ENCODE peak calls at places on chromosomes 2 and 18, in five cellular contexts. E, Q, W, Z and G are unnamed samples.

GRCh38 chr18:22477222-22477621 is 59.5 kb upstream of the CTAGE1 start:
- DNase-seq in E (no peak), Q (no peak), W (no peak), Z (no peak), G (no peak)

GRCh38 chr18:48619016-48619415 is 80.2 kb downstream of the CTIF start:
- DNase-seq in E (no peak), Q (no peak), W (no peak), Z (no peak), G (no peak)

GRCh38 chr18:79642626-79643025 is 37.0 kb upstream of the CTDP1 start:
- DNase-seq in E (no peak), Q (no peak), W (peak), Z (no peak), G (no peak)

GRCh38 chr2:226115832-226116200 is 683.8 kb downstream of the IRS1 start:
- DNase-seq in E (no peak), Q (no peak), W (no peak), Z (no peak), G (no peak)

GRCh38 chr2:27249077-27249890 is 13.6 kb downstream of the SLC30A3 start:
- DNase-seq in E (no peak), Q (no peak), W (no peak), Z (no peak), G (no peak)

GRCh38 chr2:102520009-102520408 is 47.0 kb downstream of the SLC9A4 start:
- DNase-seq in E (no peak), Q (peak), W (peak), Z (peak), G (peak)

GRCh38 chr2:67773876-67774275 is 288.9 kb downstream of the C1D start:
- DNase-seq in E (no peak), Q (no peak), W (no peak), Z (no peak), G (no peak)

GRCh38 chr2:127559454-127559853 is 24.0 kb downstream of the MYO7B start:
- DNase-seq in E (peak), Q (no peak), W (no peak), Z (peak), G (no peak)

GRCh38 chr18:35389095-35389618 is 12.0 kb upstream of the ZNF396 start:
- DNase-seq in E (no peak), Q (no peak), W (no peak), Z (no peak), G (no peak)

GRCh38 chr2:111167238-111168162 is 46.8 kb downstream of the BCL2L11 start:
- DNase-seq in E (peak), Q (no peak), W (peak), Z (peak), G (no peak)

GRCh38 chr2:64331430-64331700 is 122.6 kb upstream of the LGALSL start:
- DNase-seq in E (no peak), Q (no peak), W (no peak), Z (peak), G (peak)

GRCh38 chr2:218387369-218388194 is 5.5 kb downstream of the SLC11A1 start:
- DNase-seq in E (no peak), Q (no peak), W (no peak), Z (peak), G (no peak)

GRCh38 chr2:98701230-98701629 is 29.7 kb downstream of the MGAT4A start:
- DNase-seq in E (no peak), Q (no peak), W (no peak), Z (no peak), G (no peak)

GRCh38 chr2:1781291-1782080 is 37.2 kb upstream of the PXDN start:
- DNase-seq in E (no peak), Q (no peak), W (no peak), Z (peak), G (no peak)

GRCh38 chr2:117976581-117976980 is 37.3 kb downstream of the CCDC93 start:
- DNase-seq in E (no peak), Q (no peak), W (no peak), Z (no peak), G (no peak)

GRCh38 chr2:171244466-171244969 is 83.8 kb upstream of the TLK1 start:
- DNase-seq in E (no peak), Q (no peak), W (no peak), Z (no peak), G (no peak)

GRCh38 chr18:69898241-69898861 is 49.3 kb downstream of the CD226 start:
- DNase-seq in E (no peak), Q (no peak), W (peak), Z (no peak), G (no peak)

GRCh38 chr2:75790121-75790520 is 79.4 kb upstream of the GCFC2 start:
- DNase-seq in E (no peak), Q (no peak), W (no peak), Z (no peak), G (no peak)

GRCh38 chr18:63936156-63936931 is 12.8 kb upstream of the HMSD start:
- DNase-seq in E (peak), Q (peak), W (peak), Z (peak), G (peak)

GRCh38 chr2:42823744-42824453 is 31.5 kb upstream of the HAAO start:
- DNase-seq in E (peak), Q (no peak), W (no peak), Z (no peak), G (no peak)

GRCh38 chr2:104929663-104930062 is 75.7 kb downstream of the POU3F3 start:
- DNase-seq in E (no peak), Q (no peak), W (no peak), Z (no peak), G (no peak)

GRCh38 chr2:1516798-1517060 is 103.5 kb downstream of the TPO start:
- DNase-seq in E (no peak), Q (no peak), W (no peak), Z (no peak), G (no peak)

GRCh38 chr2:7672685-7673071 is 755.5 kb downstream of the RNF144A start:
- DNase-seq in E (no peak), Q (no peak), W (no peak), Z (no peak), G (no peak)

GRCh38 chr2:201797175-201797840 is 9.0 kb upstream of the CDK15 start:
- DNase-seq in E (no peak), Q (no peak), W (no peak), Z (no peak), G (no peak)

GRCh38 chr2:217451634-217452033 is 551.2 kb downstream of the TNS1 start:
- DNase-seq in E (no peak), Q (peak), W (no peak), Z (peak), G (no peak)

GRCh38 chr2:202069189-202070050 is 3.6 kb upstream of the KIAA2012 start:
- DNase-seq in E (no peak), Q (no peak), W (no peak), Z (no peak), G (peak)

GRCh38 chr2:234996467-234997270 is 44.9 kb downstream of the SH3BP4 start:
- DNase-seq in E (peak), Q (peak), W (no peak), Z (peak), G (no peak)

GRCh38 chr2:96502891-96503636 is 2.1 kb downstream of the NEURL3 start:
- DNase-seq in E (peak), Q (peak), W (no peak), Z (no peak), G (no peak)

GRCh38 chr2:40227200-40227599 is 224.7 kb downstream of the SLC8A1 start:
- DNase-seq in E (no peak), Q (no peak), W (no peak), Z (no peak), G (no peak)

GRCh38 chr2:107711941-107712340 is 114.8 kb upstream of the RGPD4 start:
- DNase-seq in E (no peak), Q (no peak), W (no peak), Z (no peak), G (no peak)

GRCh38 chr2:20012282-20013060 is at the start of gene MATN3:
- DNase-seq in E (no peak), Q (peak), W (peak), Z (peak), G (peak)

GRCh38 chr2:152566034-152566727 is 151.1 kb downstream of the PRPF40A start:
- DNase-seq in E (no peak), Q (no peak), W (peak), Z (no peak), G (no peak)

GRCh38 chr2:153584244-153584643 is 105.7 kb upstream of the RPRM start:
- DNase-seq in E (no peak), Q (no peak), W (no peak), Z (no peak), G (no peak)
- TF ChIP-seq CTCF in E (no peak), Q (no peak), W (no peak), Z (peak), G (peak)

GRCh38 chr18:61995547-61996062 is 102.8 kb upstream of the RNF152 start:
- DNase-seq in E (no peak), Q (no peak), W (no peak), Z (no peak), G (no peak)
- TF ChIP-seq CTCF in E (no peak), Q (no peak), W (no peak), Z (no peak), G (no peak)

DNA sequence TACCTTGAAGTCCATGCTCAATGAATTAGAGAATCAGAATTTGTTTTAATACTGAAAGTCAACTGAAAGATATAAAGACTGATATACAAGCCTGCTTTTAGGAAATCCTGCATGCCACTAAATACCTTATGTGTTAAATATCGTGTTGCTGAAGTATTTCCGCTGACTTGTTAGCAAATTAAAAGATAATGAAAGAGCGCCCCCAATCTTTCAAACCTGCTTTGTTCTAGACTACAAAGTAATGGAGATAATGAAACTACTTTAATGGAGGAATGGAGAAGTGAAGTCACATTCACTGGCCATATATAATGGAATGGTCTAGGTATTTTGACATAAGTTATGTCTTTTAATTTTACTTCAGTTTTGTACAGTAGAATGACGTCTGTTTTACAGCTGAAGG is 95.7 kb downstream of the ASXL3 start:
- DNase-seq in E (no peak), Q (no peak), W (no peak), Z (no peak), G (no peak)
- TF ChIP-seq CTCF in E (no peak), Q (no peak), W (no peak), Z (peak), G (no peak)

GRCh38 chr2:174400853-174401252 is 5.3 kb downstream of the SCRN3 start:
- DNase-seq in E (no peak), Q (no peak), W (no peak), Z (no peak), G (no peak)

GRCh38 chr2:174392706-174393105 is 2.8 kb upstream of the SCRN3 start:
- DNase-seq in E (no peak), Q (no peak), W (no peak), Z (no peak), G (no peak)

GRCh38 chr2:174397773-174398172 is 2.2 kb downstream of the SCRN3 start:
- DNase-seq in E (no peak), Q (no peak), W (no peak), Z (no peak), G (peak)

GRCh38 chr2:174399171-174399570 is 3.6 kb downstream of the SCRN3 start:
- DNase-seq in E (no peak), Q (no peak), W (no peak), Z (no peak), G (no peak)

DNA sequence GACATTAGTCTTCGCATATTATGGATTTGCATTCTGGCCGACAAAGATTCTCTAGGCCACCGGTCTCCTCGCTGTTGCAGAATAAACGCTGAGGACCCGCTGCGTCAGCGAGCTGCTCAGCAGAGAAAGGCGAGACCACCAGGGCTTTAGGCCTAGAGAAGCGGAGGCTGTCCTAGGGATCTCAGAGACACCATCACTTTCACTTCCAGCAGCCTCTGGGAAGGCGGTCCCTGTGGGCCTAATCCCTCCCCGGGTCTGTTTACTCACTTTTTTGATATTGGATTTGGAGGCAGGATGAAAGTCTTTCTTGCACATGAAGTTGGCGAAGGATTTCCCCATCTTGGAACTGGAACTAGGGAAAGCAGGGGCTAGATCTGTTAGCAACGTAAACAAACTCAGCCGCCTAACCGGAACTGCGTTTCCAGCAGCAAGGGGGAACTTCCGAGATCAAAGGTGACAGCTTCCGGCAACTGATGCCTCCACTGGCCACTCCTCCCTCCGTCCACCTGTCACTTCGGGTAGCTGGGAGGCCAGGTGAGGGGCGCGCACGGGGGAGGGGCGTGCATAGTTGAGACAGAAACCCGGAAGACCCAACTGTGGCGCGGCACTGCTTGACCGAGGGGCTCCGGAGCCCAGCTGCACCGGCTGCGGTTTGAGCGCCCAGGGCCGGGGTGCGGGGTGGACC is at the start of gene SCRN3:
- DNase-seq in E (no peak), Q (peak), W (peak), Z (peak), G (peak)
- TF ChIP-seq CTCF in E (no peak), Q (no peak), W (no peak), Z (peak), G (no peak)

GRCh38 chr2:10447300-10448207 is 573 bp downstream of the ODC1 start:
- DNase-seq in E (no peak), Q (no peak), W (peak), Z (no peak), G (no peak)
- TF ChIP-seq CTCF in E (no peak), Q (no peak), W (no peak), Z (peak), G (no peak)

DNA sequence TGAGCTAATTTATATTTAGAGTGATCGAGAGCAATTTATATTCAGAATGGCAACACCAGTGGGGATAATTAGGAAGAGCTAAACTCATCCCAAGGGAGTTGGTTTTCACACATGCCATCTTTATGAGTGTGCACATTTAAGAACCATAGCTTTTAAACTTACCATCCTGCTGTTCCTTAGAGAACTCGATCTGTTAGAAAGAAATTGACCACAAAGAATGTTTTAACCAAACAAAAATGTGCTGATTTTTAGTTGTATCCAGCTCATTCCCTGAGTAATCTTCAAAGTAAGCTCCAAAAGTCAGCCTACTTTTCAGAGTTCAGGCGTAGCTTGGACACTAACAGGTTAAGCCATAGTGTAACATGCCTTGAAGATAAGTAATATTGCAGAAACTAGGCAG is 12.6 kb downstream of the MYL1 start:
- DNase-seq in E (no peak), Q (no peak), W (no peak), Z (no peak), G (no peak)
- TF ChIP-seq CTCF in E (no peak), Q (no peak), W (no peak), Z (no peak), G (no peak)

GRCh38 chr2:58762176-58762781 is 521.2 kb upstream of the FANCL start:
- DNase-seq in E (no peak), Q (peak), W (peak), Z (peak), G (peak)
- TF ChIP-seq CTCF in E (peak), Q (peak), W (peak), Z (peak), G (peak)